ENCODE peak calls at places on chromosomes 12 and 14, in seven cellular contexts. H is cardiac fibroblast, D is IMR-90, B is left ventricle myocardium inferior, P is A673, I is epithelial cell of esophagus, U is fibroblast of pulmonary artery. Z is an unnamed sample.

GRCh38 chr12:132255642-132256041 is 73.7 kb downstream of the GALNT9 start:
- DNase-seq in H (no peak), D (no peak), B (no peak), P (no peak), I (no peak), U (no peak), Z (no peak)

GRCh38 chr14:22980672-22981089 is 1.7 kb downstream of the AJUBA start:
- DNase-seq in H (peak), D (peak), B (peak), P (peak), I (peak), U (peak), Z (peak)

GRCh38 chr12:64665506-64665905 is 55.2 kb downstream of the RASSF3 start:
- DNase-seq in H (no peak), D (no peak), B (no peak), P (no peak), I (no peak), U (peak), Z (no peak)

GRCh38 chr14:56125772-56126411 is 7.7 kb downstream of the PELI2 start:
- DNase-seq in H (no peak), D (no peak), B (no peak), P (no peak), I (no peak), U (no peak), Z (no peak)

GRCh38 chr12:52873832-52874572 is 25.2 kb upstream of the KRT78 start:
- DNase-seq in H (peak), D (peak), B (peak), P (peak), I (peak), U (peak), Z (peak)

GRCh38 chr12:7927470-7927869 is 8.5 kb downstream of the SLC2A3 start:
- DNase-seq in H (no peak), D (no peak), B (no peak), P (no peak), I (no peak), U (no peak), Z (no peak)

GRCh38 chr14:99282261-99283050 is 10.5 kb upstream of the BCL11B start:
- DNase-seq in H (no peak), D (no peak), B (no peak), P (no peak), I (no peak), U (no peak), Z (no peak)

GRCh38 chr12:131044136-131044535 is 90.4 kb downstream of the ADGRD1 start:
- DNase-seq in H (no peak), D (no peak), B (no peak), P (no peak), I (no peak), U (no peak), Z (no peak)

GRCh38 chr14:24427537-24428508 is 1.6 kb downstream of the CBLN3 start:
- DNase-seq in H (no peak), D (no peak), B (no peak), P (no peak), I (no peak), U (no peak), Z (no peak)

GRCh38 chr12:25518512-25518911 is 34.6 kb downstream of the LMNTD1 start:
- DNase-seq in H (no peak), D (peak), B (no peak), P (no peak), I (peak), U (no peak), Z (no peak)

GRCh38 chr12:128266559-128267245 is at the start of gene TMEM132C:
- DNase-seq in H (no peak), D (no peak), B (no peak), P (no peak), I (no peak), U (no peak), Z (no peak)

GRCh38 chr14:72154645-72155378 is 222.6 kb downstream of the RGS6 start:
- DNase-seq in H (no peak), D (no peak), B (no peak), P (no peak), I (no peak), U (no peak), Z (no peak)

GRCh38 chr14:101410126-101410525 is 151.2 kb upstream of the DIO3 start:
- DNase-seq in H (no peak), D (no peak), B (no peak), P (no peak), I (no peak), U (no peak), Z (no peak)

GRCh38 chr12:26630546-26631027 is 202.4 kb downstream of the ITPR2 start:
- DNase-seq in H (peak), D (peak), B (no peak), P (peak), I (no peak), U (peak), Z (no peak)

GRCh38 chr14:29536886-29537511 is 390.6 kb downstream of the PRKD1 start:
- DNase-seq in H (peak), D (peak), B (no peak), P (peak), I (peak), U (peak), Z (no peak)

GRCh38 chr12:26736563-26737486 is 96.2 kb downstream of the ITPR2 start:
- DNase-seq in H (peak), D (peak), B (no peak), P (no peak), I (peak), U (peak), Z (no peak)

GRCh38 chr12:5439333-5439732 is 7.4 kb downstream of the NTF3 start:
- DNase-seq in H (no peak), D (peak), B (no peak), P (no peak), I (no peak), U (no peak), Z (no peak)

GRCh38 chr12:125453751-125454150 is 388.5 kb downstream of the AACS start:
- DNase-seq in H (no peak), D (no peak), B (no peak), P (no peak), I (no peak), U (no peak), Z (no peak)

GRCh38 chr14:85380891-85381290 is 149.1 kb upstream of the FLRT2 start:
- DNase-seq in H (peak), D (no peak), B (no peak), P (no peak), I (no peak), U (no peak), Z (no peak)

GRCh38 chr12:27780612-27781408 is 774 bp upstream of the MANSC4 start:
- DNase-seq in H (peak), D (peak), B (peak), P (peak), I (peak), U (peak), Z (peak)

GRCh38 chr14:21042918-21043317 is 756 bp downstream of the RNASE7 start:
- DNase-seq in H (no peak), D (no peak), B (no peak), P (no peak), I (no peak), U (no peak), Z (no peak)

GRCh38 chr12:40691913-40692616 is at the start of gene CNTN1:
- DNase-seq in H (peak), D (peak), B (peak), P (peak), I (peak), U (peak), Z (no peak)

GRCh38 chr14:69879175-69880047 is at the start of gene SMOC1:
- DNase-seq in H (peak), D (peak), B (no peak), P (peak), I (peak), U (peak), Z (no peak)

GRCh38 chr14:32136027-32136825 is 59.1 kb downstream of the ARHGAP5 start:
- DNase-seq in H (peak), D (no peak), B (no peak), P (no peak), I (no peak), U (no peak), Z (no peak)

GRCh38 chr14:76767681-76768055 is 6.4 kb downstream of the VASH1 start:
- DNase-seq in H (no peak), D (no peak), B (no peak), P (no peak), I (no peak), U (no peak), Z (no peak)

DNA sequence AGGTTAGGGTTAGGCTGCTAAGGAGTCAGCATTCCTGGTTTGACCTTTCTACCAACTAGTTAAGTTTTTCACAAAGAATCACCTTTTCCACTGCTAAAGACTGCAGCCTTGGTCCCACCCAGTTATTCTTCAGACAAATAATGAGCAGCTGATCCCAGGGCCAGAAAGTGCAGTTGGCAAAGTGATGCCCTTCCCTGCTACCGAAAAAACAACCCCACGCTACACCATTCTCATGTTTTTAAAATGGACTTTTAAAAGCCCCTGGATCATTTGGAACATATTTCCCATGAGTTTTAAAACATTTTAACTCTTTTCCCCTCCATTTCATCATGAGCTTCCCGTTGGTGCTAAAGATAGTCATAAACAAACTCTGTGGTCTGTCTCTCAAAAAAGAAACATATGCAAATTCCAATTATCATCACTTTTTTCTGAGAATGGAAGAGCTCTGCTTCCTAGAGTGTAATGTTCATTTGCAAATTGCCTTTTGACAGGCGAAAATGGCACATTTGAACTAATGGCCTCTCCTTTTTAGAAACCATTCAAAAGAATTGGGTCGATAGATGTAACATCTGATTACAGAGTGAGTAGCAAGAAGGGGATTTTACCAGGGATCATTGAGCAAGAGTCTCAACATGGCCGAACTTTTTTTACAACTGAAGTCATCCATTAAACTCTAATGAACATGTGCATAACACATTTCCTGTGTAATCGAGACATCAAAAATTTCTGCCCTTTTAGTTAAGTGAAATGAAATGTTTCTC is 129.3 kb upstream of the RAP1B start:
- DNase-seq in H (no peak), D (peak), B (no peak), P (peak), I (no peak), U (no peak), Z (no peak)
- H3K4me3 ChIP-seq in H (no peak), D (no peak), B (no peak), P (no peak), I (no peak), U (no peak), Z (no peak)

DNA sequence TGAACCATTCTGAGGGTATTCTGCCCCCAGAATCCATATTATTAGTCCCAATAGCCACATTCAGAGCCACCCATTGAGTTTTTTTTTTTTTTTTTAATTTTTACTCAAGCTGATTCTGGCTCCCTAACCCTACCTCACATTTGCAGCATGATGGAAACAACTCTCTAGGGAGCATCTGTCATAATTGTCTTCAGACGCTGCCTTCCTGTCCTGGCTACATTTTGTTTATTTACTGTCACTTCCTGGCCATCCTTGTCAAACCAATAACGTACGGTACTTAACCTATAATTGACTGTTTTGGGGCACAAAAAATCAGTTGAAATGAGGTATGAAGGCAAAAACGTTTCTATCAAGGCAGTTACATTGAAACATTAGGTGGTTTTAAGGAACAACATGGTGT is 2.1 kb downstream of the GLIPR1 start:
- DNase-seq in H (no peak), D (no peak), B (no peak), P (peak), I (no peak), U (no peak), Z (no peak)
- H3K4me3 ChIP-seq in H (peak), D (peak), B (peak), P (no peak), I (no peak), U (peak), Z (peak)

GRCh38 chr12:105104762-105105161 is 2.8 kb upstream of the WASHC4 start:
- DNase-seq in H (no peak), D (no peak), B (no peak), P (no peak), I (no peak), U (no peak), Z (no peak)

GRCh38 chr12:105102673-105103072 is 4.9 kb upstream of the WASHC4 start:
- DNase-seq in H (no peak), D (no peak), B (no peak), P (no peak), I (no peak), U (no peak), Z (no peak)

GRCh38 chr12:105100998-105101397 is 6.5 kb upstream of the WASHC4 start:
- DNase-seq in H (peak), D (peak), B (no peak), P (no peak), I (no peak), U (peak), Z (no peak)

GRCh38 chr12:105099355-105099754 is 8.2 kb upstream of the WASHC4 start:
- DNase-seq in H (no peak), D (no peak), B (no peak), P (no peak), I (no peak), U (no peak), Z (no peak)

DNA sequence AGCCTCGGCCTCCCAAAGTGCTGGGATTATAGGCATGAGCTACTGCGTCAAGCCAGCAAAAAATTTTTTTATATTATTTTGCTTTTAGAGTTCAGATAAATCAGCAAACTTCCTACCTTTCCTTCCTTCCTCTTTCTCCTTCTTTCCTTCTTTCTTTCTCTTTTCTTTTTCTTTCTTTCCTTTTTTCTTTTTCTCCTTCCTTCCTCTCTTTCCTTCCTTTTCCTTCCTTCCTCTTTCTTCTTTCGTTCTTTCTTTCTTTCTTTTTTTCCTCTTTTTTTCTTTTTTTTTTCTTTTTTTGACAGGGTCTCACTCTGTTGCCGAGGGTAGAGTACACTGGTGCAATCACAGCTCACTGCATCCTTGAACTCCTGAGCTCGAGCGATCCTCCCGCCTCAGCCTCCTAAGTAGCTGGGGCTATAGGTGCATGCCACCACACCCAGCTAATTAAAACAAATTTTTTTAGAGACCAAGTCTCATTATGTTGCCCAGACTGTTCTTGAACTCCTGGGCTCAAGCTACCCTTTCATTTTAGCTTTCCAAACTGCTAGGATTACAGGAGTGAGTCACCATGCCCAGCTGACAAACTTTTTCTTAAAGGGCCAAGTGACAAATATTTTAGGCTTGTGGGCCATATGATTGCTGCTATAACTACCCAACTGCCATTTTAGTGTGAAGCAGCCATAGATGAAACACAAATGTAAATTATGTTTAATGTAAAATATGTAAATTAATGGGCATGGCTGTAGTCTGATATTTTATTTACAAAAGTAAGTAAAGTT is 7.1 kb upstream of the WASHC4 start:
- DNase-seq in H (peak), D (peak), B (no peak), P (peak), I (peak), U (peak), Z (no peak)
- H3K4me3 ChIP-seq in H (no peak), D (no peak), B (no peak), P (no peak), I (no peak), U (no peak), Z (no peak)

GRCh38 chr12:120119395-120119973 is 2.9 kb upstream of the RAB35 start:
- DNase-seq in H (no peak), D (peak), B (no peak), P (no peak), I (peak), U (no peak), Z (no peak)
- H3K4me3 ChIP-seq in H (no peak), D (no peak), B (no peak), P (no peak), I (no peak), U (no peak), Z (no peak)

GRCh38 chr14:104116544-104117340 is 21.6 kb upstream of the KIF26A start:
- DNase-seq in H (no peak), D (no peak), B (peak), P (no peak), I (peak), U (no peak), Z (no peak)
- H3K4me3 ChIP-seq in H (no peak), D (no peak), B (peak), P (peak), I (peak), U (peak), Z (no peak)

GRCh38 chr14:103107455-103107854 is 12.9 kb downstream of the EXOC3L4 start:
- DNase-seq in H (no peak), D (no peak), B (no peak), P (no peak), I (no peak), U (no peak), Z (no peak)
- H3K4me3 ChIP-seq in H (no peak), D (no peak), B (no peak), P (no peak), I (no peak), U (no peak), Z (no peak)

GRCh38 chr14:74934476-74935339 is 11.6 kb upstream of the RPS6KL1 start:
- DNase-seq in H (peak), D (no peak), B (peak), P (no peak), I (no peak), U (no peak), Z (no peak)

GRCh38 chr14:74936151-74936550 is 13.1 kb upstream of the RPS6KL1 start:
- DNase-seq in H (no peak), D (no peak), B (no peak), P (no peak), I (no peak), U (no peak), Z (no peak)

GRCh38 chr14:74933925-74934435 is 10.9 kb upstream of the RPS6KL1 start:
- DNase-seq in H (no peak), D (no peak), B (no peak), P (no peak), I (no peak), U (no peak), Z (no peak)

GRCh38 chr14:74937171-74937570 is 14.1 kb upstream of the RPS6KL1 start:
- DNase-seq in H (no peak), D (no peak), B (no peak), P (no peak), I (no peak), U (no peak), Z (no peak)

GRCh38 chr14:74935340-74935640 is 12.2 kb upstream of the RPS6KL1 start:
- DNase-seq in H (no peak), D (no peak), B (peak), P (no peak), I (no peak), U (no peak), Z (no peak)
- H3K4me3 ChIP-seq in H (no peak), D (no peak), B (no peak), P (no peak), I (no peak), U (no peak), Z (no peak)

GRCh38 chr12:94622475-94622874 is 27.9 kb downstream of the TMCC3 start:
- DNase-seq in H (peak), D (no peak), B (no peak), P (no peak), I (peak), U (peak), Z (no peak)
- H3K4me3 ChIP-seq in H (no peak), D (no peak), B (peak), P (no peak), I (no peak), U (no peak), Z (no peak)

DNA sequence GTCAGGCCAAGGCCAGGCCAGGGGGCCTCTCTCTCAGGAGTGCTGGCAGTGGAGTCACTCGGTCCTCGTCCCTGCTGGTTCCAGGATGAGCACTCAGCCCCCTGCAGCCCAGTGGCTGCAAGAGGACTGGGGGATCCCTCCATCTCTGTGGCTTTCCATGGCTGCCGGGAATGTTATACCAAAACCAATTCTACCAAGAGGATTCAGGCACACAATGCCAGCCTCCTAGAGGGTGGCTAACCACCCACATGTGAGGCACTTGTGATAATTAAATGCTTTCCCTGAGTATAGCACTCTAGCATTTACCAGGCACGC is 21.9 kb downstream of the ASB2 start:
- DNase-seq in H (no peak), D (no peak), B (no peak), P (no peak), I (no peak), U (no peak), Z (no peak)
- H3K4me3 ChIP-seq in H (no peak), D (no peak), B (no peak), P (no peak), I (no peak), U (no peak), Z (no peak)

GRCh38 chr12:30752255-30752654 is 2.5 kb downstream of the CAPRIN2 start:
- DNase-seq in H (no peak), D (no peak), B (no peak), P (no peak), I (no peak), U (no peak), Z (no peak)

GRCh38 chr12:30753761-30754382 is 879 bp downstream of the CAPRIN2 start:
- DNase-seq in H (peak), D (peak), B (no peak), P (peak), I (peak), U (peak), Z (no peak)

GRCh38 chr12:30754383-30754749 is 385 bp downstream of the CAPRIN2 start:
- DNase-seq in H (no peak), D (no peak), B (no peak), P (no peak), I (no peak), U (no peak), Z (no peak)

GRCh38 chr12:30754750-30755394 is at the start of gene CAPRIN2:
- DNase-seq in H (peak), D (peak), B (peak), P (peak), I (peak), U (peak), Z (peak)

GRCh38 chr12:30753233-30753632 is 1.5 kb downstream of the CAPRIN2 start:
- DNase-seq in H (peak), D (peak), B (no peak), P (peak), I (peak), U (peak), Z (peak)
- H3K4me3 ChIP-seq in H (peak), D (peak), B (peak), P (peak), I (peak), U (peak), Z (peak)